ENCODE peak calls at places on chromosome 3, in five cellular contexts. Q, N, E, K and G are unnamed samples.

GRCh38 chr3:111299070-111299672 is 227.6 kb downstream of the NECTIN3 start:
- DNase-seq in Q (no peak), N (peak; percentile 25), E (no peak), K (peak; percentile 52), G (no peak)

GRCh38 chr3:113594066-113594465 is 61.7 kb downstream of the SIDT1 start:
- DNase-seq in Q (no peak), K (no peak), E (no peak), N (no peak), G (peak; percentile 18)

GRCh38 chr3:190003730-190004129 is 117.0 kb downstream of the P3H2 start:
- DNase-seq in N (peak; percentile 69), K (peak; percentile 94), Q (no peak), E (no peak), G (no peak)

GRCh38 chr3:126267169-126267975 is 87.0 kb upstream of the ALDH1L1 start:
- DNase-seq in E (no peak), Q (no peak), K (peak; percentile 77), N (peak; percentile 94), G (no peak)

GRCh38 chr3:53159415-53160135 is 1.4 kb upstream of the PRKCD start:
- DNase-seq in N (no peak), K (no peak), E (no peak), Q (no peak), G (no peak)

GRCh38 chr3:1068985-1069384 is 23.8 kb upstream of the CNTN6 start:
- DNase-seq in N (no peak), E (no peak), K (no peak), Q (no peak), G (no peak)

GRCh38 chr3:146160964-146161724 is at the start of gene PLOD2:
- DNase-seq in K (peak; percentile 93), Q (no peak), E (peak; percentile 95), N (peak; percentile 90), G (peak; percentile 87)

GRCh38 chr3:120438971-120439370 is 11.8 kb downstream of the FSTL1 start:
- DNase-seq in K (no peak), E (no peak), N (peak; percentile 45), Q (no peak), G (no peak)

GRCh38 chr3:98778852-98779379 is 15.8 kb downstream of the ST3GAL6 start:
- DNase-seq in N (peak; percentile 50), Q (no peak), K (peak; percentile 58), E (no peak), G (no peak)

GRCh38 chr3:114242947-114243346 is 5.6 kb upstream of the ZNF80 start:
- DNase-seq in N (no peak), E (no peak), K (no peak), Q (no peak), G (no peak)

GRCh38 chr3:48410205-48411040 is 19.5 kb downstream of the PLXNB1 start:
- DNase-seq in K (no peak), N (no peak), E (no peak), Q (no peak), G (no peak)

GRCh38 chr3:170689218-170689874 is 103.5 kb upstream of the SLC7A14 start:
- DNase-seq in E (no peak), Q (no peak), K (peak; percentile 85), N (peak; percentile 92), G (peak; percentile 87)

GRCh38 chr3:178200316-178200715 is 335.9 kb upstream of the KCNMB2 start:
- DNase-seq in N (no peak), E (no peak), K (no peak), Q (no peak), G (no peak)

GRCh38 chr3:55000546-55000945 is 72.7 kb upstream of the LRTM1 start:
- DNase-seq in E (peak; percentile 7), Q (no peak), K (peak; percentile 96), N (peak; percentile 91), G (no peak)

GRCh38 chr3:53069422-53070068 is 23.7 kb upstream of the SFMBT1 start:
- DNase-seq in N (no peak), Q (no peak), E (no peak), K (no peak), G (no peak)